ENCODE peak calls at places on chromosomes 11 and 22, in ten cellular contexts. One of them, this sample, is unnamed.

GRCh38 chr11:2534131-2534956 is 89.5 kb downstream of the KCNQ1 start:
- DNase-seq in cardiac fibroblast: no peak
- DNase-seq in GM12865: no peak
- DNase-seq in psoas muscle: peak
- DNase-seq in A549: no peak
- DNase-seq in stomach: no peak
- DNase-seq in astrocyte of the spinal cord: no peak
- DNase-seq in PC-3: peak
- DNase-seq in Panc1: no peak
- DNase-seq in AG04450: no peak
- DNase-seq in this sample: no peak

GRCh38 chr11:46391578-46392420 is at the start of gene CHRM4:
- DNase-seq in cardiac fibroblast: peak
- DNase-seq in GM12865: no peak
- DNase-seq in psoas muscle: no peak
- DNase-seq in A549: peak
- DNase-seq in stomach: no peak
- DNase-seq in astrocyte of the spinal cord: no peak
- DNase-seq in PC-3: no peak
- DNase-seq in Panc1: no peak
- DNase-seq in AG04450: no peak
- DNase-seq in this sample: peak

GRCh38 chr11:104713366-104713765 is 184.9 kb downstream of the CASP12 start:
- DNase-seq in cardiac fibroblast: peak
- DNase-seq in GM12865: no peak
- DNase-seq in psoas muscle: no peak
- DNase-seq in A549: no peak
- DNase-seq in stomach: no peak
- DNase-seq in astrocyte of the spinal cord: peak
- DNase-seq in PC-3: no peak
- DNase-seq in Panc1: no peak
- DNase-seq in AG04450: peak
- DNase-seq in this sample: peak

GRCh38 chr11:118908931-118909618 is 16.7 kb downstream of the BCL9L start:
- DNase-seq in cardiac fibroblast: peak
- DNase-seq in GM12865: no peak
- DNase-seq in psoas muscle: peak
- DNase-seq in A549: no peak
- DNase-seq in stomach: peak
- DNase-seq in astrocyte of the spinal cord: peak
- DNase-seq in PC-3: peak
- DNase-seq in Panc1: no peak
- DNase-seq in AG04450: peak
- DNase-seq in this sample: peak

GRCh38 chr11:69320326-69320725 is 26.4 kb downstream of the MYEOV start:
- DNase-seq in cardiac fibroblast: no peak
- DNase-seq in GM12865: no peak
- DNase-seq in psoas muscle: no peak
- DNase-seq in A549: peak
- DNase-seq in stomach: no peak
- DNase-seq in astrocyte of the spinal cord: no peak
- DNase-seq in PC-3: peak
- DNase-seq in Panc1: no peak
- DNase-seq in AG04450: no peak
- DNase-seq in this sample: no peak

GRCh38 chr11:124745835-124746620 is 6.0 kb downstream of the VSIG2 start:
- DNase-seq in cardiac fibroblast: no peak
- DNase-seq in GM12865: peak
- DNase-seq in psoas muscle: no peak
- DNase-seq in A549: peak
- DNase-seq in stomach: no peak
- DNase-seq in astrocyte of the spinal cord: no peak
- DNase-seq in PC-3: no peak
- DNase-seq in Panc1: no peak
- DNase-seq in AG04450: no peak
- DNase-seq in this sample: no peak

GRCh38 chr11:116697639-116698038 is 75.1 kb downstream of the BUD13 start:
- DNase-seq in cardiac fibroblast: no peak
- DNase-seq in GM12865: no peak
- DNase-seq in psoas muscle: no peak
- DNase-seq in A549: no peak
- DNase-seq in stomach: peak
- DNase-seq in astrocyte of the spinal cord: no peak
- DNase-seq in PC-3: no peak
- DNase-seq in Panc1: no peak
- DNase-seq in AG04450: no peak
- DNase-seq in this sample: no peak

GRCh38 chr22:30208631-30209603 is 37.6 kb downstream of the LIF start:
- DNase-seq in cardiac fibroblast: peak
- DNase-seq in GM12865: no peak
- DNase-seq in psoas muscle: peak
- DNase-seq in A549: no peak
- DNase-seq in stomach: peak
- DNase-seq in astrocyte of the spinal cord: peak
- DNase-seq in PC-3: peak
- DNase-seq in Panc1: no peak
- DNase-seq in AG04450: peak
- DNase-seq in this sample: peak

GRCh38 chr22:42202669-42203068 is 67.8 kb downstream of the TCF20 start:
- DNase-seq in cardiac fibroblast: peak
- DNase-seq in GM12865: no peak
- DNase-seq in psoas muscle: no peak
- DNase-seq in A549: no peak
- DNase-seq in stomach: no peak
- DNase-seq in astrocyte of the spinal cord: peak
- DNase-seq in PC-3: no peak
- DNase-seq in Panc1: no peak
- DNase-seq in AG04450: peak
- DNase-seq in this sample: peak

GRCh38 chr22:50105529-50106100 is 15.8 kb downstream of the MOV10L1 start:
- DNase-seq in cardiac fibroblast: peak
- DNase-seq in GM12865: peak
- DNase-seq in psoas muscle: no peak
- DNase-seq in A549: no peak
- DNase-seq in stomach: no peak
- DNase-seq in astrocyte of the spinal cord: no peak
- DNase-seq in PC-3: no peak
- DNase-seq in Panc1: no peak
- DNase-seq in AG04450: no peak
- DNase-seq in this sample: peak

GRCh38 chr11:133790995-133791394 is 54.3 kb downstream of the SPATA19 start:
- DNase-seq in cardiac fibroblast: no peak
- DNase-seq in GM12865: no peak
- DNase-seq in psoas muscle: no peak
- DNase-seq in A549: no peak
- DNase-seq in stomach: no peak
- DNase-seq in astrocyte of the spinal cord: no peak
- DNase-seq in PC-3: no peak
- DNase-seq in Panc1: no peak
- DNase-seq in AG04450: no peak
- DNase-seq in this sample: no peak

GRCh38 chr11:63822438-63822837 is 9.2 kb downstream of the SPINDOC start:
- DNase-seq in cardiac fibroblast: no peak
- DNase-seq in GM12865: no peak
- DNase-seq in psoas muscle: no peak
- DNase-seq in A549: no peak
- DNase-seq in stomach: no peak
- DNase-seq in astrocyte of the spinal cord: no peak
- DNase-seq in PC-3: peak
- DNase-seq in Panc1: no peak
- DNase-seq in AG04450: no peak
- DNase-seq in this sample: no peak

GRCh38 chr22:23217171-23218052 is 37.1 kb downstream of the BCR start:
- DNase-seq in cardiac fibroblast: no peak
- DNase-seq in GM12865: no peak
- DNase-seq in psoas muscle: no peak
- DNase-seq in A549: no peak
- DNase-seq in stomach: no peak
- DNase-seq in astrocyte of the spinal cord: no peak
- DNase-seq in PC-3: no peak
- DNase-seq in Panc1: no peak
- DNase-seq in AG04450: no peak
- DNase-seq in this sample: no peak

GRCh38 chr22:23214398-23214797 is 34.1 kb downstream of the BCR start:
- DNase-seq in cardiac fibroblast: no peak
- DNase-seq in GM12865: no peak
- DNase-seq in psoas muscle: no peak
- DNase-seq in A549: no peak
- DNase-seq in stomach: no peak
- DNase-seq in astrocyte of the spinal cord: no peak
- DNase-seq in PC-3: no peak
- DNase-seq in Panc1: no peak
- DNase-seq in AG04450: no peak
- DNase-seq in this sample: no peak

GRCh38 chr22:23218053-23218866 is 38.0 kb downstream of the BCR start:
- DNase-seq in cardiac fibroblast: no peak
- DNase-seq in GM12865: no peak
- DNase-seq in psoas muscle: no peak
- DNase-seq in A549: no peak
- DNase-seq in stomach: no peak
- DNase-seq in astrocyte of the spinal cord: no peak
- DNase-seq in PC-3: no peak
- DNase-seq in Panc1: no peak
- DNase-seq in AG04450: no peak
- DNase-seq in this sample: no peak

GRCh38 chr22:23215294-23216204 is 35.2 kb downstream of the BCR start:
- DNase-seq in cardiac fibroblast: peak
- DNase-seq in GM12865: no peak
- DNase-seq in psoas muscle: no peak
- DNase-seq in A549: no peak
- DNase-seq in stomach: peak
- DNase-seq in astrocyte of the spinal cord: no peak
- DNase-seq in PC-3: peak
- DNase-seq in Panc1: no peak
- DNase-seq in AG04450: no peak
- DNase-seq in this sample: peak

DNA sequence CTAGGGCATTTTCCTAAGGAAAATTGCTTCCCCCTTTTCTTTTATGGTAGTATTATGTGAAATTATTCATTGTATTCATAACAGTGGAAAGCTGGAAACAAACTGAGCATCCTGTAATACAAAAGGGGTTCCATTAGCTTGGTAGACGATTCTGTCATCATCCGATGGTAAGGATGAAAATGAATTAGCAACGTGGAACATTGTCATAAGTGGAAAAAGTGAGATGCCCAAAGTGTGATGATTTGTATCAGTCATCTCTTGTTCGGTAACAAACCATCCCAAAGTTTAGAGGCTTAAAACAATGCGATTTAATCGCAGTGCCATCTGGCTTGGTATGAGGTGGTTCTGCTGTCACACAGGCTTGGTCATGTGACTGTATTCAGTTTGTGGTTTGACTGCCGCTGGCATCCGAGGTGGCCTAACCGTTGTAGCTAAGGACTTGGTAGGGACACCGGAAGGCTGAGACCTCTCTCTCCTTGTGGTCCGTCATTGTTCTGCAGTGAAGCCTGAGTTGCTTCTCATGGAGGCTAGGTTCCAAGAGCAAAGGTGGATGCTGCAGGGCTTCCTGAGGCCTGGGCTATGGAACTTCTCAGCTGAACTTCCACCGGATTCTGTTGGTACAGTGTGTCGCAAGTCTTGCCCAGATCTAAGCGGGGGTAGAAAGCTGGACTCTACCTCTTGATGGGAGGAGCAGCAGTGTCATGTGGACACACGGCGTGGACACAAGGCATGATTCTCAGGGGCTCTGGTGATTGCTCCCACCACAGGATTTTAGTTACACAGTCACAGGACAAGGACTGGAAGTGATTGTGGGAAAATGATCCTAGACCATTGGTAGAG is 36.2 kb downstream of the BCR start:
- DNase-seq in cardiac fibroblast: no peak
- DNase-seq in GM12865: peak
- DNase-seq in psoas muscle: no peak
- DNase-seq in A549: no peak
- DNase-seq in stomach: no peak
- DNase-seq in astrocyte of the spinal cord: no peak
- DNase-seq in PC-3: no peak
- DNase-seq in Panc1: no peak
- DNase-seq in AG04450: no peak
- DNase-seq in this sample: no peak
- H3K4me3 ChIP-seq in cardiac fibroblast: no peak
- H3K4me3 ChIP-seq in GM12865: no peak
- H3K4me3 ChIP-seq in psoas muscle: no peak
- H3K4me3 ChIP-seq in A549: no peak
- H3K4me3 ChIP-seq in stomach: no peak
- H3K4me3 ChIP-seq in astrocyte of the spinal cord: no peak
- H3K4me3 ChIP-seq in PC-3: no peak
- H3K4me3 ChIP-seq in Panc1: no peak
- H3K4me3 ChIP-seq in AG04450: no peak
- H3K4me3 ChIP-seq in this sample: no peak

DNA sequence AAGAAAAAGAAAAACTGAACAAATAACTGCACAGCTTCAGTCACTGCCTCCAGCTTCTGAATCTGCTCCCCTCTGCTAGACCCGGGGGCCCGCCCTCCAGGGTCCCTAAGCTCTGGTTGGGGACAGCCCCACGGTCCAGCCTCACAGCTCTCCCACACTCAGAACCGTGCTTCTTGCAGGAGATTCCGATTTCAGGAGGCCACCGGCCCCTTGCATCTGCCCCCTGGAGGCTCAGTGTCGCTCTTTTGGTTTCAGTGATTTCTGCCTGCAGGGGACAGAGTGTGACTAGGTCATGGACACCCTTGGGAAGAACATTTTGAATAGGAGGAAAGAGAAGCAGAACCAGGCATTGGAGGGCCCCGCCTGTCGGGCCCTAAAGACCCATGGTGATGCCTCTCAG is 23.1 kb upstream of the RPS3 start:
- DNase-seq in cardiac fibroblast: no peak
- DNase-seq in GM12865: no peak
- DNase-seq in psoas muscle: no peak
- DNase-seq in A549: no peak
- DNase-seq in stomach: no peak
- DNase-seq in astrocyte of the spinal cord: no peak
- DNase-seq in PC-3: peak
- DNase-seq in Panc1: no peak
- DNase-seq in AG04450: no peak
- DNase-seq in this sample: no peak
- TF ChIP-seq CTCF in cardiac fibroblast: no peak
- TF ChIP-seq CTCF in GM12865: no peak
- TF ChIP-seq CTCF in psoas muscle: no peak
- TF ChIP-seq CTCF in A549: no peak
- TF ChIP-seq CTCF in stomach: no peak
- TF ChIP-seq CTCF in astrocyte of the spinal cord: no peak
- TF ChIP-seq CTCF in PC-3: peak
- TF ChIP-seq CTCF in Panc1: no peak
- TF ChIP-seq CTCF in AG04450: peak
- TF ChIP-seq CTCF in this sample: no peak

GRCh38 chr11:126058090-126058489 is 4.6 kb downstream of the CDON start:
- DNase-seq in cardiac fibroblast: no peak
- DNase-seq in GM12865: no peak
- DNase-seq in psoas muscle: no peak
- DNase-seq in A549: no peak
- DNase-seq in stomach: no peak
- DNase-seq in astrocyte of the spinal cord: no peak
- DNase-seq in PC-3: no peak
- DNase-seq in Panc1: no peak
- DNase-seq in AG04450: no peak
- DNase-seq in this sample: no peak
- H3K4me3 ChIP-seq in cardiac fibroblast: no peak
- H3K4me3 ChIP-seq in GM12865: no peak
- H3K4me3 ChIP-seq in psoas muscle: no peak
- H3K4me3 ChIP-seq in A549: no peak
- H3K4me3 ChIP-seq in stomach: no peak
- H3K4me3 ChIP-seq in astrocyte of the spinal cord: no peak
- H3K4me3 ChIP-seq in PC-3: no peak
- H3K4me3 ChIP-seq in Panc1: no peak
- H3K4me3 ChIP-seq in AG04450: no peak
- H3K4me3 ChIP-seq in this sample: no peak

GRCh38 chr11:76860539-76861475 is at the start of gene ACER3:
- DNase-seq in cardiac fibroblast: peak
- DNase-seq in GM12865: peak
- DNase-seq in psoas muscle: peak
- DNase-seq in A549: peak
- DNase-seq in stomach: peak
- DNase-seq in astrocyte of the spinal cord: peak
- DNase-seq in PC-3: peak
- DNase-seq in Panc1: peak
- DNase-seq in AG04450: peak
- DNase-seq in this sample: peak
- TF ChIP-seq CTCF in cardiac fibroblast: peak
- TF ChIP-seq CTCF in GM12865: no peak
- TF ChIP-seq CTCF in psoas muscle: no peak
- TF ChIP-seq CTCF in A549: no peak
- TF ChIP-seq CTCF in stomach: no peak
- TF ChIP-seq CTCF in astrocyte of the spinal cord: peak
- TF ChIP-seq CTCF in PC-3: peak
- TF ChIP-seq CTCF in Panc1: peak
- TF ChIP-seq CTCF in AG04450: peak
- TF ChIP-seq CTCF in this sample: peak

This sample was measured in fibroblast of mammary gland.